ENCODE peak calls at places on chromosomes 13 and 19, in ten cellular contexts. O, X, C, Z, G, M, T, K, D and Y are unnamed samples.
A peak's percentile ranks its signal among the peaks of the same experiment; 100 is the strongest.

GRCh38 chr13:105202384-105202783 is 1333.1 kb downstream of the EFNB2 start:
- DNase-seq in O (peak; percentile 43), Z (no peak), M (no peak), X (no peak), C (no peak), T (peak; percentile 18), G (no peak), D (no peak), K (no peak), Y (no peak)

GRCh38 chr13:112696869-112697465 is 7.1 kb downstream of the ATP11A start:
- DNase-seq in Z (no peak), X (no peak), D (peak; percentile 22), K (no peak), M (no peak), T (no peak), O (no peak), C (no peak), G (peak; percentile 18), Y (no peak)

GRCh38 chr19:1076951-1077350 is 10.0 kb downstream of the ARHGAP45 start:
- DNase-seq in M (peak; percentile 75), Z (no peak), X (peak; percentile 52), T (peak; percentile 14), C (peak; percentile 87), G (peak; percentile 92), K (peak; percentile 57), O (peak; percentile 77), D (no peak), Y (no peak)

GRCh38 chr13:29527916-29528315 is 67.6 kb downstream of the SLC7A1 start:
- DNase-seq in X (no peak), D (no peak), G (no peak), K (no peak), O (no peak), C (no peak), T (no peak), Z (no peak), M (no peak), Y (no peak)

GRCh38 chr13:73109288-73109899 is 50.6 kb downstream of the KLF5 start:
- DNase-seq in C (no peak), O (no peak), T (no peak), M (no peak), X (no peak), Z (no peak), D (no peak), K (no peak), G (no peak), Y (no peak)

GRCh38 chr13:86922936-86923335 is 748.2 kb upstream of the SLITRK5 start:
- DNase-seq in M (no peak), X (no peak), T (no peak), D (no peak), C (no peak), O (no peak), Z (no peak), K (no peak), G (no peak), Y (no peak)

GRCh38 chr13:25171517-25172302 is at the start of gene AMER2:
- DNase-seq in Z (no peak), T (peak; percentile 60), G (no peak), O (no peak), M (no peak), D (no peak), X (no peak), C (no peak), K (peak; percentile 75), Y (no peak)

GRCh38 chr13:92802776-92803175 is 423.8 kb upstream of the GPC6 start:
- DNase-seq in D (no peak), T (no peak), Z (no peak), O (peak; percentile 4), X (no peak), M (no peak), G (no peak), K (no peak), C (no peak), Y (no peak)

GRCh38 chr13:95296326-95296939 is 4.8 kb downstream of the ABCC4 start:
- DNase-seq in O (peak; percentile 54), X (peak; percentile 28), G (peak; percentile 72), D (peak; percentile 74), Z (no peak), T (peak; percentile 48), C (peak; percentile 16), M (peak; percentile 73), K (peak; percentile 79), Y (no peak)

GRCh38 chr13:79501538-79502232 is 20.7 kb downstream of the NDFIP2 start:
- DNase-seq in O (peak; percentile 14), K (no peak), X (no peak), M (no peak), G (no peak), T (no peak), Z (no peak), C (no peak), D (no peak), Y (no peak)

GRCh38 chr19:33260628-33261418 is 35.2 kb upstream of the SLC7A10 start:
- DNase-seq in Z (no peak), X (peak; percentile 46), D (no peak), M (no peak), G (no peak), T (no peak), K (no peak), C (no peak), O (no peak), Y (no peak)

GRCh38 chr19:3075605-3076431 is 13.5 kb upstream of the TLE5 start:
- DNase-seq in G (peak; percentile 74), Z (no peak), D (peak; percentile 67), C (peak; percentile 67), T (peak; percentile 73), M (peak; percentile 78), X (no peak), O (peak; percentile 57), K (peak; percentile 77), Y (no peak)

GRCh38 chr19:18021121-18021755 is 13.3 kb downstream of the ARRDC2 start:
- DNase-seq in D (no peak), K (peak; percentile 74), T (no peak), G (peak; percentile 88), O (peak; percentile 80), X (peak; percentile 91), C (peak; percentile 67), Z (peak; percentile 72), M (peak; percentile 87), Y (peak; percentile 93)

GRCh38 chr13:21762512-21762911 is 91.6 kb downstream of the FGF9 start:
- DNase-seq in G (no peak), Z (no peak), C (no peak), X (no peak), K (no peak), O (no peak), D (no peak), T (no peak), M (no peak), Y (no peak)

GRCh38 chr19:7349961-7350711 is 1.4 kb downstream of the ARHGEF18 start:
- DNase-seq in D (no peak), X (no peak), M (no peak), O (no peak), G (no peak), T (no peak), Z (no peak), C (peak; percentile 77), K (no peak), Y (peak; percentile 39)

GRCh38 chr13:111152836-111153235 is 37.7 kb downstream of the ARHGEF7 start:
- DNase-seq in T (no peak), C (no peak), G (no peak), M (peak; percentile 34), O (no peak), K (peak; percentile 35), Z (no peak), X (no peak), D (no peak), Y (no peak)

GRCh38 chr13:95707035-95707434 is 30.1 kb downstream of the DNAJC3 start:
- DNase-seq in T (no peak), C (no peak), M (no peak), X (no peak), O (no peak), Z (no peak), G (no peak), K (no peak), D (no peak), Y (no peak)

GRCh38 chr13:44573790-44574465 is 2.2 kb downstream of the TSC22D1 start:
- DNase-seq in D (peak; percentile 55), X (no peak), O (peak; percentile 56), M (no peak), K (peak; percentile 55), T (peak; percentile 50), G (peak; percentile 67), Z (peak; percentile 28), C (no peak), Y (no peak)
- TF ChIP-seq CTCF in D (peak; percentile 54), X (peak; percentile 24), O (peak; percentile 47), M (no peak), K (peak; percentile 47), T (peak; percentile 67), G (peak; percentile 28), Z (peak; percentile 8), C (no peak), Y (peak; percentile 44)

GRCh38 chr13:53191091-53191490 is 162.5 kb downstream of the OLFM4 start:
- DNase-seq in M (no peak), D (peak; percentile 59), X (no peak), Z (no peak), G (no peak), C (no peak), K (no peak), O (peak; percentile 51), T (no peak), Y (no peak)
- H3K4me1 ChIP-seq in M (no peaks in the 10 kb centered on the region), D (peaks cover 2% of the 10 kb centered on the region), X (no peaks in the 10 kb centered on the region), Z (no peaks in the 10 kb centered on the region), G (no peaks in the 10 kb centered on the region), C (no peaks in the 10 kb centered on the region), K (no peaks in the 10 kb centered on the region), O (no peaks in the 10 kb centered on the region), T (no peaks in the 10 kb centered on the region), Y (no peaks in the 10 kb centered on the region)

DNA sequence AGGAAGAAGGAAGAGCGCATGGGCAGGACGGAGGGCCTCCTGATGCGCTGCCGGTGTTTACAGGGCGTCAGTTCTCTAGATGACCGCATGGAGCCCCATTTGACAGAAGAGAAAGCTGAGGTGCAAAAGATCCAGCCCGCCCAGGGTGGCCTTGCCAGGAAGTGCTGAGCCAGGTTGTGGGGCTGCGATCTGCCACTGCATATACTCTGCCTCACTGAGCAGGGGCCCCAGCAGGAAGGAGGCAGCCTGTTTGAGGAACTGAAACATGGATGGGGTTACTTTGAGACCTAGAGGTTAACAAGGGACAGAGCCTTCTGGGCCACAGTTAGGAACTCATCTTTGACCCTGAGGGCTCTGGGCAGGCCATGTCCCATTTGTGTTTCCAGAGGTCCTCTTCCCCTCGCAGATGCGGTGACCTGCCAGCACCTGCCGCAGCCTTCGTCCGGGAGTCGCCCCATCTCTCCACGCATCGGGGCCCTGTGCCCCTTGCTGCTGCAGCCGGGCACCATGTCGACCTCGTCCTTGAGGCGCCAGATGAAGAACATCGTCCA is 3.2 kb downstream of the EPN1 start:
- DNase-seq in D (no peak), X (no peak), M (no peak), O (no peak), C (no peak), Z (no peak), G (peak; percentile 43), K (no peak), T (peak; percentile 5), Y (no peak)
- TF ChIP-seq CTCF in D (no peak), X (no peak), M (no peak), O (no peak), C (no peak), Z (no peak), G (no peak), K (no peak), T (no peak), Y (no peak)

DNA sequence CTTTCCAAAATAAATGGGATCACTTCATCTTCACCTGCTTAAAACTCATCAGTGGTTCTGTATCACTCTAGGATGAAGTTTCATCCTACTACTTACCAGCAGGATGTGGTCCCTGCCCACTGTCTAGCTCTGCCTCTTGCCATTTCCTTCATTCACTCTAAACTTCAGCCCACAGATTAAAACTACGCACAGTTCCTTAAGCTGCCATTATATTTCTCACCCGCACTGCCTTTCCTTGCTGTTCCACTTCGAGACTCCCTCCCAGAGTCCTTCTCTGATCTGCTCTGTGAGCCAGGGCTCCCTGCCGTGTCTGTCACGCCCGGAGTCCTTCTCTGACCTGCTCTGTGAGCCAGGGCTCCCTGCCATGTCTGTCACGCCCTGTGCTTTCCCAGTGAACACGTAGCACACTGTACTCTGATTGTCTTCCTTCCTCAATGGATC is 52.0 kb upstream of the NPAS1 start:
- DNase-seq in K (no peak), D (no peak), O (no peak), X (peak; percentile 74), Z (peak; percentile 75), M (peak; percentile 68), T (no peak), C (peak; percentile 13), G (peak; percentile 75), Y (no peak)
- H3K4me1 ChIP-seq in K (no peaks in the 10 kb centered on the region), D (no peaks in the 10 kb centered on the region), O (peaks cover 19% of the 10 kb centered on the region), X (peaks cover 33% of the 10 kb centered on the region), Z (no peaks in the 10 kb centered on the region), M (no peaks in the 10 kb centered on the region), T (no peaks in the 10 kb centered on the region), C (peaks cover 21% of the 10 kb centered on the region), G (peaks cover 37% of the 10 kb centered on the region), Y (peaks cover 36% of the 10 kb centered on the region)